ENCODE peak calls at places on chromosomes 7 and 10, in four cellular contexts. One of them, this sample, is unnamed.

GRCh38 chr10:78337016-78337415 is 303.4 kb downstream of the RPS24 start:
- DNase-seq in GDM1: no peak
- DNase-seq in NCI-H1417: no peak
- DNase-seq in Caki2: no peak
- DNase-seq in this sample: no peak

GRCh38 chr7:38235606-38236005 is 37.8 kb downstream of the TARP start:
- DNase-seq in GDM1: no peak
- DNase-seq in NCI-H1417: no peak
- DNase-seq in Caki2: no peak
- DNase-seq in this sample: no peak

GRCh38 chr7:46999866-47000265 is 582.0 kb downstream of the TNS3 start:
- DNase-seq in GDM1: no peak
- DNase-seq in NCI-H1417: no peak
- DNase-seq in Caki2: no peak
- DNase-seq in this sample: no peak

GRCh38 chr7:100688593-100688860 is 5.5 kb downstream of the GIGYF1 start:
- DNase-seq in GDM1: no peak
- DNase-seq in NCI-H1417: no peak
- DNase-seq in Caki2: no peak
- DNase-seq in this sample: no peak

GRCh38 chr10:59971915-59972314 is 65.6 kb upstream of the CCDC6 start:
- DNase-seq in GDM1: no peak
- DNase-seq in NCI-H1417: no peak
- DNase-seq in Caki2: peak; percentile 47
- DNase-seq in this sample: no peak

GRCh38 chr10:93458821-93459257 is 23.3 kb downstream of the MYOF start:
- DNase-seq in GDM1: no peak
- DNase-seq in NCI-H1417: no peak
- DNase-seq in Caki2: peak; percentile 100
- DNase-seq in this sample: peak; percentile 99

GRCh38 chr10:121702351-121703320 is 104.4 kb upstream of the FGFR2 start:
- DNase-seq in GDM1: no peak
- DNase-seq in NCI-H1417: no peak
- DNase-seq in Caki2: no peak
- DNase-seq in this sample: no peak

GRCh38 chr10:74518076-74518475 is 308.3 kb upstream of the KAT6B start:
- DNase-seq in GDM1: no peak
- DNase-seq in NCI-H1417: peak; percentile 3
- DNase-seq in Caki2: no peak
- DNase-seq in this sample: no peak

GRCh38 chr10:96380821-96381220 is 22.0 kb upstream of the OPALIN start:
- DNase-seq in GDM1: no peak
- DNase-seq in NCI-H1417: no peak
- DNase-seq in Caki2: no peak
- DNase-seq in this sample: no peak

GRCh38 chr7:55019329-55019690 is 493 bp downstream of the EGFR start:
- DNase-seq in GDM1: no peak
- DNase-seq in NCI-H1417: no peak
- DNase-seq in Caki2: no peak
- DNase-seq in this sample: no peak

GRCh38 chr10:8060010-8060703 is 5.7 kb downstream of the GATA3 start:
- DNase-seq in GDM1: no peak
- DNase-seq in NCI-H1417: no peak
- DNase-seq in Caki2: no peak
- DNase-seq in this sample: no peak

GRCh38 chr7:119472398-119473038 is 800.5 kb upstream of the KCND2 start:
- DNase-seq in GDM1: no peak
- DNase-seq in NCI-H1417: peak; percentile 90
- DNase-seq in Caki2: no peak
- DNase-seq in this sample: no peak

GRCh38 chr7:29921404-29922010 is 68.1 kb downstream of the SCRN1 start:
- DNase-seq in GDM1: peak; percentile 54
- DNase-seq in NCI-H1417: peak; percentile 84
- DNase-seq in Caki2: peak; percentile 59
- DNase-seq in this sample: peak; percentile 39

GRCh38 chr7:77538186-77538907 is 1.3 kb downstream of the PTPN12 start:
- DNase-seq in GDM1: no peak
- DNase-seq in NCI-H1417: peak; percentile 91
- DNase-seq in Caki2: peak; percentile 76
- DNase-seq in this sample: peak; percentile 73

GRCh38 chr10:43042503-43043341 is 34.1 kb upstream of the RET start:
- DNase-seq in GDM1: no peak
- DNase-seq in NCI-H1417: no peak
- DNase-seq in Caki2: no peak
- DNase-seq in this sample: no peak

GRCh38 chr7:100546868-100547800 is 8.1 kb downstream of the AGFG2 start:
- DNase-seq in GDM1: no peak
- DNase-seq in NCI-H1417: peak; percentile 92
- DNase-seq in Caki2: no peak
- DNase-seq in this sample: no peak

GRCh38 chr7:24504871-24505270 is 68.4 kb upstream of the PALS2 start:
- DNase-seq in GDM1: no peak
- DNase-seq in NCI-H1417: peak; percentile 20
- DNase-seq in Caki2: no peak
- DNase-seq in this sample: no peak

GRCh38 chr7:115678049-115678982 is 352.2 kb downstream of the TFEC start:
- DNase-seq in GDM1: no peak
- DNase-seq in NCI-H1417: peak; percentile 31
- DNase-seq in Caki2: peak; percentile 97
- DNase-seq in this sample: no peak

GRCh38 chr10:35352508-35352907 is 16.2 kb downstream of the CCNY start:
- DNase-seq in GDM1: no peak
- DNase-seq in NCI-H1417: no peak
- DNase-seq in Caki2: no peak
- DNase-seq in this sample: no peak

GRCh38 chr10:31186225-31187010 is 132.6 kb upstream of the ZEB1 start:
- DNase-seq in GDM1: no peak
- DNase-seq in NCI-H1417: no peak
- DNase-seq in Caki2: peak; percentile 16
- DNase-seq in this sample: no peak

GRCh38 chr10:5943536-5943935 is 33.8 kb downstream of the IL15RA start:
- DNase-seq in GDM1: no peak
- DNase-seq in NCI-H1417: peak; percentile 40
- DNase-seq in Caki2: no peak
- DNase-seq in this sample: no peak

GRCh38 chr7:867001-867405 is 9.4 kb upstream of the GET4 start:
- DNase-seq in GDM1: no peak
- DNase-seq in NCI-H1417: no peak
- DNase-seq in Caki2: peak; percentile 92
- DNase-seq in this sample: no peak

GRCh38 chr7:128190051-128190640 is 50.9 kb upstream of the LEP start:
- DNase-seq in GDM1: no peak
- DNase-seq in NCI-H1417: no peak
- DNase-seq in Caki2: no peak
- DNase-seq in this sample: no peak

GRCh38 chr7:12031638-12032037 is 179.5 kb upstream of the TMEM106B start:
- DNase-seq in GDM1: no peak
- DNase-seq in NCI-H1417: no peak
- DNase-seq in Caki2: peak; percentile 32
- DNase-seq in this sample: no peak

GRCh38 chr10:30027057-30028005 is 32.1 kb downstream of the JCAD start:
- DNase-seq in GDM1: peak; percentile 98
- DNase-seq in NCI-H1417: peak; percentile 25
- DNase-seq in Caki2: no peak
- DNase-seq in this sample: no peak

GRCh38 chr7:24732646-24733413 is 24.4 kb downstream of the GSDME start:
- DNase-seq in GDM1: no peak
- DNase-seq in NCI-H1417: no peak
- DNase-seq in Caki2: peak; percentile 76
- DNase-seq in this sample: no peak

GRCh38 chr10:13776861-13777301 is 190.1 kb downstream of the PRPF18 start:
- DNase-seq in GDM1: no peak
- DNase-seq in NCI-H1417: no peak
- DNase-seq in Caki2: peak; percentile 78
- DNase-seq in this sample: no peak

GRCh38 chr10:87659571-87660483 is at the start of gene PAPSS2:
- DNase-seq in GDM1: no peak
- DNase-seq in NCI-H1417: peak; percentile 48
- DNase-seq in Caki2: peak; percentile 75
- DNase-seq in this sample: no peak

GRCh38 chr10:72455889-72456588 is 101.3 kb upstream of the DNAJB12 start:
- DNase-seq in GDM1: peak; percentile 1
- DNase-seq in NCI-H1417: no peak
- DNase-seq in Caki2: peak; percentile 13
- DNase-seq in this sample: no peak

GRCh38 chr10:78332013-78332412 is 298.4 kb downstream of the RPS24 start:
- DNase-seq in GDM1: no peak
- DNase-seq in NCI-H1417: no peak
- DNase-seq in Caki2: no peak
- DNase-seq in this sample: no peak

GRCh38 chr10:60335708-60336107 is 54.0 kb downstream of the ANK3 start:
- DNase-seq in GDM1: no peak
- DNase-seq in NCI-H1417: no peak
- DNase-seq in Caki2: no peak
- DNase-seq in this sample: no peak

This sample was measured in smooth muscle cell of the brain vasculature.